ENCODE peak calls at places on chromosomes 13 and 19, in eight cellular contexts. One of them, this sample, is unnamed.

GRCh38 chr19:567296-567900 is 5.0 kb upstream of the BSG start:
- DNase-seq in hepatic stellate cell: no peak
- DNase-seq in mesendoderm: no peak
- DNase-seq in nephron progenitor cell: no peak
- DNase-seq in CD8-positive, alpha-beta T cell: no peak
- DNase-seq in T-helper 2 cell: no peak
- DNase-seq in activated naive CD8-positive, alpha-beta T cell treated with anti-CD3 and anti-CD28 coated beads for 36 hours: no peak
- DNase-seq in epithelial cell of proximal tubule: no peak
- DNase-seq in this sample: no peak

GRCh38 chr13:43924549-43925245 is 45.0 kb downstream of the LACC1 start:
- DNase-seq in hepatic stellate cell: no peak
- DNase-seq in mesendoderm: no peak
- DNase-seq in nephron progenitor cell: no peak
- DNase-seq in CD8-positive, alpha-beta T cell: no peak
- DNase-seq in T-helper 2 cell: no peak
- DNase-seq in activated naive CD8-positive, alpha-beta T cell treated with anti-CD3 and anti-CD28 coated beads for 36 hours: no peak
- DNase-seq in epithelial cell of proximal tubule: no peak
- DNase-seq in this sample: no peak

GRCh38 chr13:108508263-108508662 is 121.1 kb upstream of the MYO16 start:
- DNase-seq in hepatic stellate cell: no peak
- DNase-seq in mesendoderm: peak
- DNase-seq in nephron progenitor cell: no peak
- DNase-seq in CD8-positive, alpha-beta T cell: no peak
- DNase-seq in T-helper 2 cell: peak
- DNase-seq in activated naive CD8-positive, alpha-beta T cell treated with anti-CD3 and anti-CD28 coated beads for 36 hours: no peak
- DNase-seq in epithelial cell of proximal tubule: no peak
- DNase-seq in this sample: no peak

GRCh38 chr19:22784051-22784450 is at the start of gene ZNF99:
- DNase-seq in hepatic stellate cell: no peak
- DNase-seq in mesendoderm: no peak
- DNase-seq in nephron progenitor cell: no peak
- DNase-seq in CD8-positive, alpha-beta T cell: no peak
- DNase-seq in T-helper 2 cell: peak
- DNase-seq in activated naive CD8-positive, alpha-beta T cell treated with anti-CD3 and anti-CD28 coated beads for 36 hours: no peak
- DNase-seq in epithelial cell of proximal tubule: no peak
- DNase-seq in this sample: no peak

GRCh38 chr19:41373993-41374392 is 2.3 kb upstream of the TMEM91 start:
- DNase-seq in hepatic stellate cell: peak
- DNase-seq in mesendoderm: no peak
- DNase-seq in nephron progenitor cell: no peak
- DNase-seq in CD8-positive, alpha-beta T cell: no peak
- DNase-seq in T-helper 2 cell: no peak
- DNase-seq in activated naive CD8-positive, alpha-beta T cell treated with anti-CD3 and anti-CD28 coated beads for 36 hours: no peak
- DNase-seq in epithelial cell of proximal tubule: no peak
- DNase-seq in this sample: no peak

GRCh38 chr13:39886336-39886735 is 230.9 kb downstream of the COG6 start:
- DNase-seq in hepatic stellate cell: no peak
- DNase-seq in mesendoderm: no peak
- DNase-seq in nephron progenitor cell: no peak
- DNase-seq in CD8-positive, alpha-beta T cell: no peak
- DNase-seq in T-helper 2 cell: no peak
- DNase-seq in activated naive CD8-positive, alpha-beta T cell treated with anti-CD3 and anti-CD28 coated beads for 36 hours: no peak
- DNase-seq in epithelial cell of proximal tubule: no peak
- DNase-seq in this sample: no peak

GRCh38 chr19:45717983-45718650 is 12.6 kb downstream of the FBXO46 start:
- DNase-seq in hepatic stellate cell: no peak
- DNase-seq in mesendoderm: no peak
- DNase-seq in nephron progenitor cell: no peak
- DNase-seq in CD8-positive, alpha-beta T cell: no peak
- DNase-seq in T-helper 2 cell: no peak
- DNase-seq in activated naive CD8-positive, alpha-beta T cell treated with anti-CD3 and anti-CD28 coated beads for 36 hours: no peak
- DNase-seq in epithelial cell of proximal tubule: no peak
- DNase-seq in this sample: no peak

GRCh38 chr19:14497347-14497921 is 1.5 kb upstream of the GIPC1 start:
- DNase-seq in hepatic stellate cell: no peak
- DNase-seq in mesendoderm: no peak
- DNase-seq in nephron progenitor cell: no peak
- DNase-seq in CD8-positive, alpha-beta T cell: no peak
- DNase-seq in T-helper 2 cell: no peak
- DNase-seq in activated naive CD8-positive, alpha-beta T cell treated with anti-CD3 and anti-CD28 coated beads for 36 hours: no peak
- DNase-seq in epithelial cell of proximal tubule: no peak
- DNase-seq in this sample: no peak

GRCh38 chr13:62162860-62163259 is 747.2 kb upstream of the PCDH20 start:
- DNase-seq in hepatic stellate cell: no peak
- DNase-seq in mesendoderm: no peak
- DNase-seq in nephron progenitor cell: no peak
- DNase-seq in CD8-positive, alpha-beta T cell: no peak
- DNase-seq in T-helper 2 cell: no peak
- DNase-seq in activated naive CD8-positive, alpha-beta T cell treated with anti-CD3 and anti-CD28 coated beads for 36 hours: no peak
- DNase-seq in epithelial cell of proximal tubule: no peak
- DNase-seq in this sample: no peak

GRCh38 chr19:12838893-12839656 is 760 bp downstream of the MAST1 start:
- DNase-seq in hepatic stellate cell: no peak
- DNase-seq in mesendoderm: no peak
- DNase-seq in nephron progenitor cell: no peak
- DNase-seq in CD8-positive, alpha-beta T cell: no peak
- DNase-seq in T-helper 2 cell: peak
- DNase-seq in activated naive CD8-positive, alpha-beta T cell treated with anti-CD3 and anti-CD28 coated beads for 36 hours: no peak
- DNase-seq in epithelial cell of proximal tubule: no peak
- DNase-seq in this sample: peak

GRCh38 chr13:98752942-98753290 is 444 bp upstream of the SLC15A1 start:
- DNase-seq in hepatic stellate cell: no peak
- DNase-seq in mesendoderm: no peak
- DNase-seq in nephron progenitor cell: no peak
- DNase-seq in CD8-positive, alpha-beta T cell: no peak
- DNase-seq in T-helper 2 cell: no peak
- DNase-seq in activated naive CD8-positive, alpha-beta T cell treated with anti-CD3 and anti-CD28 coated beads for 36 hours: no peak
- DNase-seq in epithelial cell of proximal tubule: no peak
- DNase-seq in this sample: no peak

GRCh38 chr13:98454389-98454881 is 122.5 kb downstream of the STK24 start:
- DNase-seq in hepatic stellate cell: peak
- DNase-seq in mesendoderm: no peak
- DNase-seq in nephron progenitor cell: no peak
- DNase-seq in CD8-positive, alpha-beta T cell: no peak
- DNase-seq in T-helper 2 cell: no peak
- DNase-seq in activated naive CD8-positive, alpha-beta T cell treated with anti-CD3 and anti-CD28 coated beads for 36 hours: no peak
- DNase-seq in epithelial cell of proximal tubule: no peak
- DNase-seq in this sample: no peak

GRCh38 chr19:18274303-18274775 is at the start of gene IQCN:
- DNase-seq in hepatic stellate cell: no peak
- DNase-seq in mesendoderm: peak
- DNase-seq in nephron progenitor cell: no peak
- DNase-seq in CD8-positive, alpha-beta T cell: no peak
- DNase-seq in T-helper 2 cell: peak
- DNase-seq in activated naive CD8-positive, alpha-beta T cell treated with anti-CD3 and anti-CD28 coated beads for 36 hours: peak
- DNase-seq in epithelial cell of proximal tubule: no peak
- DNase-seq in this sample: no peak

GRCh38 chr19:6219592-6220290 is 60.0 kb downstream of the MLLT1 start:
- DNase-seq in hepatic stellate cell: no peak
- DNase-seq in mesendoderm: no peak
- DNase-seq in nephron progenitor cell: no peak
- DNase-seq in CD8-positive, alpha-beta T cell: no peak
- DNase-seq in T-helper 2 cell: no peak
- DNase-seq in activated naive CD8-positive, alpha-beta T cell treated with anti-CD3 and anti-CD28 coated beads for 36 hours: no peak
- DNase-seq in epithelial cell of proximal tubule: no peak
- DNase-seq in this sample: no peak

GRCh38 chr19:30733826-30734550 is 361.8 kb downstream of the ZNF536 start:
- DNase-seq in hepatic stellate cell: no peak
- DNase-seq in mesendoderm: peak
- DNase-seq in nephron progenitor cell: peak
- DNase-seq in CD8-positive, alpha-beta T cell: no peak
- DNase-seq in T-helper 2 cell: no peak
- DNase-seq in activated naive CD8-positive, alpha-beta T cell treated with anti-CD3 and anti-CD28 coated beads for 36 hours: no peak
- DNase-seq in epithelial cell of proximal tubule: no peak
- DNase-seq in this sample: no peak

GRCh38 chr13:109790951-109791605 is 4.7 kb upstream of the IRS2 start:
- DNase-seq in hepatic stellate cell: peak
- DNase-seq in mesendoderm: peak
- DNase-seq in nephron progenitor cell: no peak
- DNase-seq in CD8-positive, alpha-beta T cell: no peak
- DNase-seq in T-helper 2 cell: peak
- DNase-seq in activated naive CD8-positive, alpha-beta T cell treated with anti-CD3 and anti-CD28 coated beads for 36 hours: no peak
- DNase-seq in epithelial cell of proximal tubule: no peak
- DNase-seq in this sample: peak

GRCh38 chr19:14182481-14182880 is 23.5 kb downstream of the ADGRL1 start:
- DNase-seq in hepatic stellate cell: no peak
- DNase-seq in mesendoderm: no peak
- DNase-seq in nephron progenitor cell: no peak
- DNase-seq in CD8-positive, alpha-beta T cell: no peak
- DNase-seq in T-helper 2 cell: no peak
- DNase-seq in activated naive CD8-positive, alpha-beta T cell treated with anti-CD3 and anti-CD28 coated beads for 36 hours: no peak
- DNase-seq in epithelial cell of proximal tubule: no peak
- DNase-seq in this sample: no peak

GRCh38 chr19:10858204-10858828 is 10.1 kb downstream of the C19orf38 start:
- DNase-seq in hepatic stellate cell: no peak
- DNase-seq in mesendoderm: peak
- DNase-seq in nephron progenitor cell: peak
- DNase-seq in CD8-positive, alpha-beta T cell: no peak
- DNase-seq in T-helper 2 cell: no peak
- DNase-seq in activated naive CD8-positive, alpha-beta T cell treated with anti-CD3 and anti-CD28 coated beads for 36 hours: peak
- DNase-seq in epithelial cell of proximal tubule: no peak
- DNase-seq in this sample: peak

GRCh38 chr19:40249781-40250180 is 23.3 kb upstream of the CCNP start:
- DNase-seq in hepatic stellate cell: no peak
- DNase-seq in mesendoderm: no peak
- DNase-seq in nephron progenitor cell: no peak
- DNase-seq in CD8-positive, alpha-beta T cell: no peak
- DNase-seq in T-helper 2 cell: no peak
- DNase-seq in activated naive CD8-positive, alpha-beta T cell treated with anti-CD3 and anti-CD28 coated beads for 36 hours: no peak
- DNase-seq in epithelial cell of proximal tubule: no peak
- DNase-seq in this sample: no peak

GRCh38 chr13:32011971-32012370 is 19.6 kb upstream of the FRY start:
- DNase-seq in hepatic stellate cell: no peak
- DNase-seq in mesendoderm: no peak
- DNase-seq in nephron progenitor cell: no peak
- DNase-seq in CD8-positive, alpha-beta T cell: no peak
- DNase-seq in T-helper 2 cell: no peak
- DNase-seq in activated naive CD8-positive, alpha-beta T cell treated with anti-CD3 and anti-CD28 coated beads for 36 hours: no peak
- DNase-seq in epithelial cell of proximal tubule: no peak
- DNase-seq in this sample: no peak

GRCh38 chr13:23674795-23675640 is 104.8 kb downstream of the TNFRSF19 start:
- DNase-seq in hepatic stellate cell: peak
- DNase-seq in mesendoderm: no peak
- DNase-seq in nephron progenitor cell: no peak
- DNase-seq in CD8-positive, alpha-beta T cell: no peak
- DNase-seq in T-helper 2 cell: peak
- DNase-seq in activated naive CD8-positive, alpha-beta T cell treated with anti-CD3 and anti-CD28 coated beads for 36 hours: no peak
- DNase-seq in epithelial cell of proximal tubule: no peak
- DNase-seq in this sample: peak

GRCh38 chr19:14997981-14998380 is 18.3 kb upstream of the SLC1A6 start:
- DNase-seq in hepatic stellate cell: no peak
- DNase-seq in mesendoderm: no peak
- DNase-seq in nephron progenitor cell: no peak
- DNase-seq in CD8-positive, alpha-beta T cell: no peak
- DNase-seq in T-helper 2 cell: no peak
- DNase-seq in activated naive CD8-positive, alpha-beta T cell treated with anti-CD3 and anti-CD28 coated beads for 36 hours: no peak
- DNase-seq in epithelial cell of proximal tubule: no peak
- DNase-seq in this sample: no peak

GRCh38 chr13:108877300-108877699 is 247.9 kb downstream of the MYO16 start:
- DNase-seq in hepatic stellate cell: peak
- DNase-seq in mesendoderm: no peak
- DNase-seq in nephron progenitor cell: no peak
- DNase-seq in CD8-positive, alpha-beta T cell: no peak
- DNase-seq in T-helper 2 cell: no peak
- DNase-seq in activated naive CD8-positive, alpha-beta T cell treated with anti-CD3 and anti-CD28 coated beads for 36 hours: no peak
- DNase-seq in epithelial cell of proximal tubule: no peak
- DNase-seq in this sample: no peak

GRCh38 chr19:42285546-42285945 is 16.4 kb upstream of the PRR19 start:
- DNase-seq in hepatic stellate cell: no peak
- DNase-seq in mesendoderm: no peak
- DNase-seq in nephron progenitor cell: no peak
- DNase-seq in CD8-positive, alpha-beta T cell: no peak
- DNase-seq in T-helper 2 cell: no peak
- DNase-seq in activated naive CD8-positive, alpha-beta T cell treated with anti-CD3 and anti-CD28 coated beads for 36 hours: no peak
- DNase-seq in epithelial cell of proximal tubule: no peak
- DNase-seq in this sample: no peak

GRCh38 chr19:3034845-3035541 is 5.9 kb upstream of the TLE2 start:
- DNase-seq in hepatic stellate cell: peak
- DNase-seq in mesendoderm: peak
- DNase-seq in nephron progenitor cell: no peak
- DNase-seq in CD8-positive, alpha-beta T cell: no peak
- DNase-seq in T-helper 2 cell: peak
- DNase-seq in activated naive CD8-positive, alpha-beta T cell treated with anti-CD3 and anti-CD28 coated beads for 36 hours: peak
- DNase-seq in epithelial cell of proximal tubule: no peak
- DNase-seq in this sample: no peak

GRCh38 chr13:43664700-43665191 is 122.0 kb downstream of the ENOX1 start:
- DNase-seq in hepatic stellate cell: peak
- DNase-seq in mesendoderm: peak
- DNase-seq in nephron progenitor cell: peak
- DNase-seq in CD8-positive, alpha-beta T cell: no peak
- DNase-seq in T-helper 2 cell: peak
- DNase-seq in activated naive CD8-positive, alpha-beta T cell treated with anti-CD3 and anti-CD28 coated beads for 36 hours: peak
- DNase-seq in epithelial cell of proximal tubule: no peak
- DNase-seq in this sample: peak

GRCh38 chr13:110015253-110015652 is 228.9 kb upstream of the IRS2 start:
- DNase-seq in hepatic stellate cell: no peak
- DNase-seq in mesendoderm: no peak
- DNase-seq in nephron progenitor cell: no peak
- DNase-seq in CD8-positive, alpha-beta T cell: no peak
- DNase-seq in T-helper 2 cell: no peak
- DNase-seq in activated naive CD8-positive, alpha-beta T cell treated with anti-CD3 and anti-CD28 coated beads for 36 hours: no peak
- DNase-seq in epithelial cell of proximal tubule: no peak
- DNase-seq in this sample: no peak

GRCh38 chr13:30927595-30927994 is 4.9 kb upstream of the TEX26 start:
- DNase-seq in hepatic stellate cell: no peak
- DNase-seq in mesendoderm: no peak
- DNase-seq in nephron progenitor cell: no peak
- DNase-seq in CD8-positive, alpha-beta T cell: no peak
- DNase-seq in T-helper 2 cell: no peak
- DNase-seq in activated naive CD8-positive, alpha-beta T cell treated with anti-CD3 and anti-CD28 coated beads for 36 hours: no peak
- DNase-seq in epithelial cell of proximal tubule: peak
- DNase-seq in this sample: no peak

GRCh38 chr13:40371531-40372125 is 294.8 kb downstream of the FOXO1 start:
- DNase-seq in hepatic stellate cell: no peak
- DNase-seq in mesendoderm: no peak
- DNase-seq in nephron progenitor cell: no peak
- DNase-seq in CD8-positive, alpha-beta T cell: no peak
- DNase-seq in T-helper 2 cell: no peak
- DNase-seq in activated naive CD8-positive, alpha-beta T cell treated with anti-CD3 and anti-CD28 coated beads for 36 hours: no peak
- DNase-seq in epithelial cell of proximal tubule: no peak
- DNase-seq in this sample: no peak

GRCh38 chr13:109595466-109595865 is 190.9 kb downstream of the IRS2 start:
- DNase-seq in hepatic stellate cell: no peak
- DNase-seq in mesendoderm: no peak
- DNase-seq in nephron progenitor cell: no peak
- DNase-seq in CD8-positive, alpha-beta T cell: no peak
- DNase-seq in T-helper 2 cell: no peak
- DNase-seq in activated naive CD8-positive, alpha-beta T cell treated with anti-CD3 and anti-CD28 coated beads for 36 hours: no peak
- DNase-seq in epithelial cell of proximal tubule: no peak
- DNase-seq in this sample: no peak

GRCh38 chr13:24684600-24684998 is 4.4 kb downstream of the ATP12A start:
- DNase-seq in hepatic stellate cell: no peak
- DNase-seq in mesendoderm: no peak
- DNase-seq in nephron progenitor cell: no peak
- DNase-seq in CD8-positive, alpha-beta T cell: no peak
- DNase-seq in T-helper 2 cell: peak
- DNase-seq in activated naive CD8-positive, alpha-beta T cell treated with anti-CD3 and anti-CD28 coated beads for 36 hours: peak
- DNase-seq in epithelial cell of proximal tubule: no peak
- DNase-seq in this sample: no peak

GRCh38 chr19:15253076-15253475 is 20.8 kb upstream of the EPHX3 start:
- DNase-seq in hepatic stellate cell: no peak
- DNase-seq in mesendoderm: no peak
- DNase-seq in nephron progenitor cell: no peak
- DNase-seq in CD8-positive, alpha-beta T cell: no peak
- DNase-seq in T-helper 2 cell: no peak
- DNase-seq in activated naive CD8-positive, alpha-beta T cell treated with anti-CD3 and anti-CD28 coated beads for 36 hours: no peak
- DNase-seq in epithelial cell of proximal tubule: no peak
- DNase-seq in this sample: no peak

GRCh38 chr13:48078251-48078656 is 16.6 kb downstream of the MED4 start:
- DNase-seq in hepatic stellate cell: no peak
- DNase-seq in mesendoderm: peak
- DNase-seq in nephron progenitor cell: no peak
- DNase-seq in CD8-positive, alpha-beta T cell: no peak
- DNase-seq in T-helper 2 cell: peak
- DNase-seq in activated naive CD8-positive, alpha-beta T cell treated with anti-CD3 and anti-CD28 coated beads for 36 hours: peak
- DNase-seq in epithelial cell of proximal tubule: peak
- DNase-seq in this sample: peak